ENCODE peak calls at places on chromosomes 13 and 19, in eight cellular contexts. One of them, this sample, is unnamed.

GRCh38 chr13:98885605-98886004 is 92.3 kb downstream of the DOCK9 start:
- DNase-seq in GM04503: no peak
- DNase-seq in globus pallidus: no peak
- DNase-seq in smooth muscle cell of the brain vasculature: no peak
- DNase-seq in caudate nucleus: no peak
- DNase-seq in HTR-8/SVneo: no peak
- DNase-seq in aorta: no peak
- DNase-seq in kidney glomerular epithelial cell: no peak
- DNase-seq in this sample: no peak

GRCh38 chr13:32426191-32426980 is 1.5 kb downstream of the N4BP2L1 start:
- DNase-seq in kidney glomerular epithelial cell: peak; percentile 15
- DNase-seq in caudate nucleus: no peak
- DNase-seq in globus pallidus: peak; percentile 60
- DNase-seq in HTR-8/SVneo: no peak
- DNase-seq in GM04503: no peak
- DNase-seq in smooth muscle cell of the brain vasculature: no peak
- DNase-seq in aorta: no peak
- DNase-seq in this sample: no peak

GRCh38 chr13:114063545-114064515 is 68.6 kb downstream of the RASA3 start:
- DNase-seq in caudate nucleus: no peak
- DNase-seq in GM04503: peak; percentile 77
- DNase-seq in smooth muscle cell of the brain vasculature: no peak
- DNase-seq in aorta: peak; percentile 91
- DNase-seq in HTR-8/SVneo: no peak
- DNase-seq in globus pallidus: peak; percentile 43
- DNase-seq in kidney glomerular epithelial cell: no peak
- DNase-seq in this sample: peak; percentile 63

GRCh38 chr19:955803-956746 is 28.1 kb upstream of the WDR18 start:
- DNase-seq in globus pallidus: no peak
- DNase-seq in caudate nucleus: no peak
- DNase-seq in HTR-8/SVneo: no peak
- DNase-seq in GM04503: no peak
- DNase-seq in smooth muscle cell of the brain vasculature: no peak
- DNase-seq in aorta: no peak
- DNase-seq in kidney glomerular epithelial cell: no peak
- DNase-seq in this sample: no peak

GRCh38 chr19:4114181-4114580 is 9.7 kb downstream of the MAP2K2 start:
- DNase-seq in smooth muscle cell of the brain vasculature: no peak
- DNase-seq in GM04503: no peak
- DNase-seq in HTR-8/SVneo: no peak
- DNase-seq in kidney glomerular epithelial cell: no peak
- DNase-seq in globus pallidus: no peak
- DNase-seq in aorta: no peak
- DNase-seq in caudate nucleus: no peak
- DNase-seq in this sample: no peak

GRCh38 chr13:100235311-100235901 is 146.5 kb downstream of the PCCA start:
- DNase-seq in kidney glomerular epithelial cell: peak; percentile 68
- DNase-seq in HTR-8/SVneo: peak; percentile 12
- DNase-seq in smooth muscle cell of the brain vasculature: peak; percentile 55
- DNase-seq in globus pallidus: peak; percentile 26
- DNase-seq in aorta: no peak
- DNase-seq in caudate nucleus: no peak
- DNase-seq in GM04503: no peak
- DNase-seq in this sample: no peak

GRCh38 chr19:23996549-23996948 is 81.9 kb downstream of the ZNF726 start:
- DNase-seq in smooth muscle cell of the brain vasculature: no peak
- DNase-seq in aorta: no peak
- DNase-seq in HTR-8/SVneo: no peak
- DNase-seq in GM04503: no peak
- DNase-seq in globus pallidus: no peak
- DNase-seq in caudate nucleus: no peak
- DNase-seq in kidney glomerular epithelial cell: no peak
- DNase-seq in this sample: no peak

GRCh38 chr19:18173572-18174294 is at the start of gene IFI30:
- DNase-seq in globus pallidus: no peak
- DNase-seq in aorta: peak; percentile 91
- DNase-seq in kidney glomerular epithelial cell: no peak
- DNase-seq in GM04503: no peak
- DNase-seq in caudate nucleus: no peak
- DNase-seq in HTR-8/SVneo: peak; percentile 80
- DNase-seq in smooth muscle cell of the brain vasculature: no peak
- DNase-seq in this sample: peak; percentile 79

GRCh38 chr19:9917322-9917721 is 19.0 kb downstream of the OLFM2 start:
- DNase-seq in HTR-8/SVneo: peak; percentile 83
- DNase-seq in GM04503: peak; percentile 21
- DNase-seq in kidney glomerular epithelial cell: peak; percentile 7
- DNase-seq in smooth muscle cell of the brain vasculature: no peak
- DNase-seq in aorta: no peak
- DNase-seq in caudate nucleus: no peak
- DNase-seq in globus pallidus: no peak
- DNase-seq in this sample: no peak

GRCh38 chr13:109735567-109735966 is 50.8 kb downstream of the IRS2 start:
- DNase-seq in aorta: no peak
- DNase-seq in caudate nucleus: no peak
- DNase-seq in globus pallidus: no peak
- DNase-seq in HTR-8/SVneo: no peak
- DNase-seq in GM04503: no peak
- DNase-seq in kidney glomerular epithelial cell: no peak
- DNase-seq in smooth muscle cell of the brain vasculature: no peak
- DNase-seq in this sample: no peak

GRCh38 chr13:24005711-24006281 is 108.5 kb upstream of the C1QTNF9B start:
- DNase-seq in HTR-8/SVneo: no peak
- DNase-seq in caudate nucleus: no peak
- DNase-seq in kidney glomerular epithelial cell: peak; percentile 54
- DNase-seq in smooth muscle cell of the brain vasculature: no peak
- DNase-seq in aorta: no peak
- DNase-seq in globus pallidus: no peak
- DNase-seq in GM04503: no peak
- DNase-seq in this sample: no peak